ENCODE peak calls at places on chromosomes 13 and 19, in ten cellular contexts. One of them, this sample, is unnamed. For H3K4me1, the result is how much of the 10 kb centered on the place peaks cover.

GRCh38 chr19:10334340-10335148 is 1.2 kb upstream of the RAVER1 start:
- DNase-seq in neuronal stem cell: peak
- DNase-seq in PC-3: peak
- DNase-seq in uterus: peak
- DNase-seq in neural progenitor cell: peak
- DNase-seq in A549: peak
- DNase-seq in body of pancreas: peak
- DNase-seq in cardiac muscle cell: peak
- DNase-seq in transverse colon: peak
- DNase-seq in psoas muscle: peak
- DNase-seq in this sample: peak

GRCh38 chr19:1756705-1757445 is 3.6 kb downstream of the ONECUT3 start:
- DNase-seq in psoas muscle: no peak
- DNase-seq in PC-3: no peak
- DNase-seq in body of pancreas: no peak
- DNase-seq in A549: no peak
- DNase-seq in transverse colon: no peak
- DNase-seq in cardiac muscle cell: no peak
- DNase-seq in uterus: no peak
- DNase-seq in neural progenitor cell: no peak
- DNase-seq in neuronal stem cell: no peak
- DNase-seq in this sample: no peak

GRCh38 chr13:28347456-28348371 is 147.2 kb downstream of the FLT1 start:
- DNase-seq in uterus: no peak
- DNase-seq in A549: no peak
- DNase-seq in neuronal stem cell: no peak
- DNase-seq in body of pancreas: no peak
- DNase-seq in cardiac muscle cell: no peak
- DNase-seq in PC-3: peak
- DNase-seq in transverse colon: no peak
- DNase-seq in neural progenitor cell: no peak
- DNase-seq in psoas muscle: no peak
- DNase-seq in this sample: no peak

GRCh38 chr19:54255105-54255775 is 1.8 kb downstream of the LILRB5 start:
- DNase-seq in uterus: no peak
- DNase-seq in neuronal stem cell: no peak
- DNase-seq in PC-3: no peak
- DNase-seq in cardiac muscle cell: no peak
- DNase-seq in psoas muscle: no peak
- DNase-seq in body of pancreas: no peak
- DNase-seq in A549: no peak
- DNase-seq in neural progenitor cell: no peak
- DNase-seq in transverse colon: no peak
- DNase-seq in this sample: peak

GRCh38 chr19:41311072-41311471 is 1.1 kb downstream of the CCDC97 start:
- DNase-seq in neuronal stem cell: no peak
- DNase-seq in neural progenitor cell: no peak
- DNase-seq in cardiac muscle cell: no peak
- DNase-seq in A549: no peak
- DNase-seq in transverse colon: no peak
- DNase-seq in body of pancreas: no peak
- DNase-seq in uterus: no peak
- DNase-seq in PC-3: no peak
- DNase-seq in psoas muscle: no peak
- DNase-seq in this sample: no peak

GRCh38 chr13:110442946-110443632 is 118.4 kb downstream of the RAB20 start:
- DNase-seq in transverse colon: no peak
- DNase-seq in neuronal stem cell: no peak
- DNase-seq in body of pancreas: no peak
- DNase-seq in psoas muscle: no peak
- DNase-seq in neural progenitor cell: no peak
- DNase-seq in PC-3: peak
- DNase-seq in A549: no peak
- DNase-seq in uterus: no peak
- DNase-seq in cardiac muscle cell: peak
- DNase-seq in this sample: no peak

GRCh38 chr13:50612717-50613116 is 230.8 kb downstream of the DLEU7 start:
- DNase-seq in transverse colon: no peak
- DNase-seq in neural progenitor cell: no peak
- DNase-seq in PC-3: no peak
- DNase-seq in body of pancreas: no peak
- DNase-seq in cardiac muscle cell: no peak
- DNase-seq in psoas muscle: no peak
- DNase-seq in uterus: no peak
- DNase-seq in A549: no peak
- DNase-seq in neuronal stem cell: no peak
- DNase-seq in this sample: no peak

GRCh38 chr19:14161305-14161704 is 24.9 kb upstream of the ASF1B start:
- DNase-seq in body of pancreas: no peak
- DNase-seq in uterus: no peak
- DNase-seq in PC-3: no peak
- DNase-seq in A549: no peak
- DNase-seq in psoas muscle: no peak
- DNase-seq in neural progenitor cell: no peak
- DNase-seq in neuronal stem cell: no peak
- DNase-seq in cardiac muscle cell: no peak
- DNase-seq in transverse colon: no peak
- DNase-seq in this sample: no peak

GRCh38 chr19:1602091-1602707 is 3.1 kb downstream of the UQCR11 start:
- DNase-seq in neuronal stem cell: no peak
- DNase-seq in psoas muscle: no peak
- DNase-seq in PC-3: no peak
- DNase-seq in uterus: no peak
- DNase-seq in body of pancreas: no peak
- DNase-seq in cardiac muscle cell: no peak
- DNase-seq in transverse colon: no peak
- DNase-seq in A549: no peak
- DNase-seq in neural progenitor cell: no peak
- DNase-seq in this sample: no peak

GRCh38 chr13:37495046-37495445 is 103.5 kb downstream of the POSTN start:
- DNase-seq in transverse colon: no peak
- DNase-seq in A549: no peak
- DNase-seq in neural progenitor cell: no peak
- DNase-seq in neuronal stem cell: no peak
- DNase-seq in psoas muscle: no peak
- DNase-seq in body of pancreas: no peak
- DNase-seq in uterus: no peak
- DNase-seq in cardiac muscle cell: no peak
- DNase-seq in PC-3: peak
- DNase-seq in this sample: no peak

GRCh38 chr19:47231215-47232054 is 436 bp upstream of the BBC3 start:
- DNase-seq in PC-3: peak
- DNase-seq in uterus: peak
- DNase-seq in cardiac muscle cell: peak
- DNase-seq in transverse colon: peak
- DNase-seq in neuronal stem cell: peak
- DNase-seq in body of pancreas: peak
- DNase-seq in psoas muscle: peak
- DNase-seq in neural progenitor cell: peak
- DNase-seq in A549: peak
- DNase-seq in this sample: peak

GRCh38 chr13:90717451-90717936 is 630.0 kb upstream of the MIR17HG start:
- DNase-seq in neuronal stem cell: peak
- DNase-seq in psoas muscle: no peak
- DNase-seq in transverse colon: no peak
- DNase-seq in uterus: no peak
- DNase-seq in PC-3: peak
- DNase-seq in neural progenitor cell: peak
- DNase-seq in body of pancreas: no peak
- DNase-seq in cardiac muscle cell: peak
- DNase-seq in A549: no peak
- DNase-seq in this sample: peak

GRCh38 chr19:6663236-6664187 is 6.4 kb downstream of the TNFSF14 start:
- DNase-seq in A549: no peak
- DNase-seq in psoas muscle: no peak
- DNase-seq in transverse colon: no peak
- DNase-seq in uterus: no peak
- DNase-seq in neuronal stem cell: no peak
- DNase-seq in cardiac muscle cell: peak
- DNase-seq in body of pancreas: no peak
- DNase-seq in neural progenitor cell: no peak
- DNase-seq in PC-3: peak
- DNase-seq in this sample: no peak

GRCh38 chr19:45153339-45154063 is 7.3 kb downstream of the NKPD1 start:
- DNase-seq in neural progenitor cell: peak
- DNase-seq in cardiac muscle cell: peak
- DNase-seq in transverse colon: peak
- DNase-seq in uterus: peak
- DNase-seq in neuronal stem cell: peak
- DNase-seq in PC-3: no peak
- DNase-seq in body of pancreas: peak
- DNase-seq in psoas muscle: peak
- DNase-seq in A549: no peak
- DNase-seq in this sample: no peak

GRCh38 chr13:57314897-57315520 is 148.0 kb downstream of the PRR20E start:
- DNase-seq in transverse colon: no peak
- DNase-seq in neuronal stem cell: peak
- DNase-seq in PC-3: peak
- DNase-seq in psoas muscle: no peak
- DNase-seq in uterus: no peak
- DNase-seq in body of pancreas: no peak
- DNase-seq in A549: no peak
- DNase-seq in neural progenitor cell: peak
- DNase-seq in cardiac muscle cell: no peak
- DNase-seq in this sample: no peak

GRCh38 chr19:6877766-6878165 is 9.6 kb upstream of the ADGRE1 start:
- DNase-seq in psoas muscle: no peak
- DNase-seq in uterus: no peak
- DNase-seq in neural progenitor cell: no peak
- DNase-seq in body of pancreas: no peak
- DNase-seq in PC-3: no peak
- DNase-seq in transverse colon: no peak
- DNase-seq in A549: no peak
- DNase-seq in neuronal stem cell: no peak
- DNase-seq in cardiac muscle cell: no peak
- DNase-seq in this sample: no peak

GRCh38 chr19:42282036-42282762 is 13.1 kb downstream of the CIC start:
- DNase-seq in PC-3: no peak
- DNase-seq in A549: no peak
- DNase-seq in psoas muscle: no peak
- DNase-seq in uterus: peak
- DNase-seq in body of pancreas: no peak
- DNase-seq in transverse colon: no peak
- DNase-seq in cardiac muscle cell: no peak
- DNase-seq in neuronal stem cell: no peak
- DNase-seq in neural progenitor cell: peak
- DNase-seq in this sample: no peak

GRCh38 chr13:99314640-99315176 is 7.5 kb upstream of the GPR183 start:
- DNase-seq in body of pancreas: no peak
- DNase-seq in uterus: no peak
- DNase-seq in neuronal stem cell: no peak
- DNase-seq in neural progenitor cell: no peak
- DNase-seq in PC-3: no peak
- DNase-seq in transverse colon: no peak
- DNase-seq in cardiac muscle cell: peak
- DNase-seq in A549: no peak
- DNase-seq in psoas muscle: no peak
- DNase-seq in this sample: no peak
- H3K4me3 ChIP-seq in body of pancreas: no peak
- H3K4me3 ChIP-seq in uterus: no peak
- H3K4me3 ChIP-seq in neuronal stem cell: no peak
- H3K4me3 ChIP-seq in neural progenitor cell: no peak
- H3K4me3 ChIP-seq in PC-3: no peak
- H3K4me3 ChIP-seq in transverse colon: no peak
- H3K4me3 ChIP-seq in cardiac muscle cell: no peak
- H3K4me3 ChIP-seq in A549: no peak
- H3K4me3 ChIP-seq in psoas muscle: no peak
- H3K4me3 ChIP-seq in this sample: no peak

DNA sequence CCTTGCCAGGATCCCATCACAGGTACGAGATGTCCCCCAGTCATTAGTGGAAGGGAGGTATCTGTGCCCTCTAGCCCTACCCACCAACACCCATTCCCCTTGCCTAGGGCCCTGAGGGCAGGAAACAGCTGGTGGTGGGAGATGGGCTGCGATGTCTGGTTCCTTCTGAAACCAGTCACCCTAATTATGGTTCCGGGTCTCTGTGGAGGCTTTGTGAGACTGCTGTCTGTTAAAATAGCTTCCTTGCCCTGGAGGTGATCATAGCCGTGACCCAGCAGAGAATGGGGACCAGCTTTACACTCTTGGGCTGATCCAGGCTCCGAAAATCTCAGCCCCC is 5.5 kb downstream of the ALDH16A1 start:
- DNase-seq in cardiac muscle cell: no peak
- DNase-seq in neural progenitor cell: no peak
- DNase-seq in transverse colon: no peak
- DNase-seq in A549: no peak
- DNase-seq in uterus: no peak
- DNase-seq in neuronal stem cell: no peak
- DNase-seq in body of pancreas: no peak
- DNase-seq in PC-3: no peak
- DNase-seq in psoas muscle: no peak
- DNase-seq in this sample: no peak
- H3K27ac ChIP-seq in cardiac muscle cell: no peak
- H3K27ac ChIP-seq in neural progenitor cell: no peak
- H3K27ac ChIP-seq in transverse colon: peak
- H3K27ac ChIP-seq in A549: no peak
- H3K27ac ChIP-seq in uterus: peak
- H3K27ac ChIP-seq in neuronal stem cell: no peak
- H3K27ac ChIP-seq in body of pancreas: no peak
- H3K27ac ChIP-seq in PC-3: no peak
- H3K27ac ChIP-seq in psoas muscle: peak
- H3K27ac ChIP-seq in this sample: no peak

GRCh38 chr13:48400090-48400694 is 12.7 kb downstream of the LPAR6 start:
- DNase-seq in A549: no peak
- DNase-seq in PC-3: peak
- DNase-seq in neuronal stem cell: no peak
- DNase-seq in uterus: no peak
- DNase-seq in psoas muscle: no peak
- DNase-seq in cardiac muscle cell: no peak
- DNase-seq in transverse colon: no peak
- DNase-seq in neural progenitor cell: no peak
- DNase-seq in body of pancreas: no peak
- DNase-seq in this sample: no peak
- H3K4me1 ChIP-seq in A549: under half
- H3K4me1 ChIP-seq in PC-3: under half
- H3K4me1 ChIP-seq in neuronal stem cell: under half
- H3K4me1 ChIP-seq in uterus: under half
- H3K4me1 ChIP-seq in psoas muscle: under half
- H3K4me1 ChIP-seq in cardiac muscle cell: under half
- H3K4me1 ChIP-seq in transverse colon: under half
- H3K4me1 ChIP-seq in neural progenitor cell: under half
- H3K4me1 ChIP-seq in body of pancreas: under half
- H3K4me1 ChIP-seq in this sample: under half

DNA sequence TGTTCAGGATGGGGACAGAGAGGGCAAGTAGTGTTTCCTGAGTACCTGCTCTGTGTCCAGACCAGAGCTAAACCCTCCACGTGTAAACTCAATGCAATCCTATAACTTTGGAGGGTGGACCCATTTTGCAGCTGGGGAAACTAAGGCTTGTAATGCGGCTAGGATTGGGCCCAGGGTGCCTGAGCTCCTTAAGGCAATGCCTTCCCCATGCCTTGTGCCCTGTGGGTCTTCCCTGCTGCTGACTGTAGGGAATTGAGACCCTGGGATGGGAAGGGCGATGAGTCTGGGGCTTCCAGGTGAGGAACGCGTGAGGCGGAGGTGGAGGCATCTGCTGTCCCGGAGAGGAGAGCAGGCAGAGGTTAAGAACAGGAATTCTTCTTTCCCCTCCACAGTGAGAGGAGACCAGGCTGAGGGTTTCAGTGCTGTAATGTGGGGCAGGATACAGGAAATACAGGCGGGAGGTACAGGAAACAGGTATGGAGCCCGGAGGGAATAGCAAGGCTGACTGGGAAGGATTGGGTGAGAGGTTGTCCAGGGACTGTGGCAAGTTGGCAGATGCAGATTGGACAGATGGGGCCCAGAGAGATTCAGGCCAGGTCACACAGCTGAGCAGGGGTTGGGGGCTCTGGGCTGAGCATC is 19.2 kb downstream of the SLC27A1 start:
- DNase-seq in psoas muscle: no peak
- DNase-seq in cardiac muscle cell: no peak
- DNase-seq in neuronal stem cell: no peak
- DNase-seq in body of pancreas: no peak
- DNase-seq in uterus: no peak
- DNase-seq in PC-3: no peak
- DNase-seq in transverse colon: no peak
- DNase-seq in A549: no peak
- DNase-seq in neural progenitor cell: no peak
- DNase-seq in this sample: no peak
- H3K4me3 ChIP-seq in psoas muscle: no peak
- H3K4me3 ChIP-seq in cardiac muscle cell: no peak
- H3K4me3 ChIP-seq in neuronal stem cell: no peak
- H3K4me3 ChIP-seq in body of pancreas: no peak
- H3K4me3 ChIP-seq in uterus: no peak
- H3K4me3 ChIP-seq in PC-3: no peak
- H3K4me3 ChIP-seq in transverse colon: no peak
- H3K4me3 ChIP-seq in A549: no peak
- H3K4me3 ChIP-seq in neural progenitor cell: no peak
- H3K4me3 ChIP-seq in this sample: no peak

This sample was measured in SJSA1.